ENCODE peak calls at places on chromosomes 16 and 17, in four cellular contexts. E is SW480, B is EH, O is stomach. P is an unnamed sample.

GRCh38 chr17:61337247-61337812 is 62.3 kb upstream of the TBX2 start:
- DNase-seq in B (no peak), O (no peak), E (peak; percentile 40), P (peak; percentile 39)

GRCh38 chr16:89117239-89117974 is 23.8 kb downstream of the ACSF3 start:
- DNase-seq in E (no peak), O (no peak), B (no peak), P (no peak)

GRCh38 chr16:35533683-35534082 is 2074.3 kb downstream of the TP53TG3F start:
- DNase-seq in E (no peak), B (no peak), O (no peak), P (peak; percentile 2)

GRCh38 chr16:57537596-57538234 is 1.3 kb upstream of the CCDC102A start:
- DNase-seq in B (no peak), E (no peak), O (no peak), P (no peak)

GRCh38 chr16:50645858-50646257 is 35.3 kb downstream of the SNX20 start:
- DNase-seq in B (no peak), O (no peak), E (no peak), P (no peak)

GRCh38 chr17:17922198-17922901 is 49.9 kb downstream of the TOM1L2 start:
- DNase-seq in E (no peak), B (no peak), O (no peak), P (no peak)

GRCh38 chr17:75504347-75505151 is 10.8 kb downstream of the CASKIN2 start:
- DNase-seq in B (peak; percentile 25), E (peak; percentile 49), O (peak; percentile 66), P (no peak)

GRCh38 chr16:63363738-63364137 is 1327.5 kb upstream of the CDH8 start:
- DNase-seq in E (peak; percentile 91), O (no peak), B (no peak), P (no peak)

GRCh38 chr17:82687375-82687861 is 11.1 kb downstream of the RAB40B start:
- DNase-seq in O (peak; percentile 46), B (no peak), E (peak; percentile 43), P (no peak)

GRCh38 chr16:85438981-85439639 is 174.0 kb upstream of the GSE1 start:
- DNase-seq in E (no peak), O (no peak), B (no peak), P (no peak)

GRCh38 chr16:67151431-67152097 is 766 bp upstream of the B3GNT9 start:
- DNase-seq in B (no peak), E (no peak), O (no peak), P (peak; percentile 15)

GRCh38 chr17:49454050-49454449 is 39.4 kb upstream of the PHB1 start:
- DNase-seq in E (peak; percentile 83), B (peak; percentile 40), O (no peak), P (peak; percentile 21)

GRCh38 chr17:42288985-42289862 is 926 bp downstream of the STAT5A start:
- DNase-seq in B (no peak), O (peak; percentile 55), E (no peak), P (no peak)

GRCh38 chr16:78879046-78879445 is 721.5 kb downstream of the MAF start:
- DNase-seq in B (no peak), O (no peak), E (no peak), P (no peak)

GRCh38 chr17:28717578-28718316 is at the start of gene RAB34:
- DNase-seq in E (no peak), B (peak; percentile 92), O (peak; percentile 47), P (peak; percentile 95)

GRCh38 chr17:19024101-19025078 is 19.8 kb upstream of the FAM83G start:
- DNase-seq in E (no peak), B (peak; percentile 69), O (no peak), P (peak; percentile 78)

GRCh38 chr16:87384162-87384999 is 805 bp upstream of the FBXO31 start:
- DNase-seq in E (peak; percentile 82), B (no peak), O (peak; percentile 44), P (no peak)

GRCh38 chr16:31513126-31513525 is 4.9 kb upstream of the RUSF1 start:
- DNase-seq in O (no peak), B (peak; percentile 90), E (peak; percentile 6), P (peak; percentile 66)

GRCh38 chr17:19415311-19415710 is 4.3 kb downstream of the RNF112 start:
- DNase-seq in E (no peak), O (no peak), B (no peak), P (no peak)

GRCh38 chr17:62626719-62627218 is 701 bp upstream of the MRC2 start:
- DNase-seq in O (no peak), B (peak; percentile 87), E (no peak), P (peak; percentile 91)

GRCh38 chr17:58755577-58756245 is at the start of gene PPM1E:
- DNase-seq in E (no peak), O (peak; percentile 33), B (peak; percentile 25), P (peak; percentile 35)

GRCh38 chr16:9049241-9049640 is 42.2 kb upstream of the HAPSTR1 start:
- DNase-seq in E (no peak), B (peak; percentile 88), O (no peak), P (peak; percentile 39)

GRCh38 chr16:53789159-53789558 is 85.2 kb downstream of the FTO start:
- DNase-seq in E (no peak), O (no peak), B (peak; percentile 83), P (peak; percentile 74)

GRCh38 chr17:36849871-36850348 is 87.4 kb upstream of the LHX1 start:
- DNase-seq in O (no peak), B (peak; percentile 86), E (peak; percentile 95), P (peak; percentile 79)